ENCODE peak calls at places on chromosomes 6 and 20, in seven cellular contexts. M, E, H, Q, N, B and L are unnamed samples.

GRCh38 chr6:25138697-25139051 is 140.5 kb upstream of the CARMIL1 start:
- DNase-seq in M (peak), N (no peak), Q (no peak), H (no peak), E (no peak), B (no peak), L (no peak)

GRCh38 chr6:143953922-143954321 is 54.1 kb downstream of the PLAGL1 start:
- DNase-seq in N (no peak), B (no peak), M (no peak), E (no peak), H (peak), Q (no peak), L (no peak)

GRCh38 chr6:130849501-130850039 is 22.4 kb downstream of the SMLR1 start:
- DNase-seq in N (no peak), B (no peak), H (no peak), M (no peak), Q (no peak), E (no peak), L (no peak)

GRCh38 chr6:21115111-21115510 is 478.4 kb upstream of the SOX4 start:
- DNase-seq in Q (no peak), E (no peak), B (no peak), N (no peak), H (no peak), M (peak), L (no peak)

GRCh38 chr6:8435845-8436168 is 462 bp upstream of the SLC35B3 start:
- DNase-seq in E (no peak), B (peak), M (peak), H (no peak), N (no peak), Q (no peak), L (peak)

GRCh38 chr6:112909781-112910180 is 562.7 kb downstream of the RFPL4B start:
- DNase-seq in E (no peak), N (no peak), Q (no peak), M (peak), B (peak), H (peak), L (no peak)

GRCh38 chr6:143535189-143535614 is 23.7 kb upstream of the FUCA2 start:
- DNase-seq in B (no peak), M (no peak), E (no peak), Q (no peak), H (no peak), N (no peak), L (no peak)

GRCh38 chr20:4227085-4227821 is 211.9 kb upstream of the RNF24 start:
- DNase-seq in E (peak), B (peak), N (peak), M (peak), H (peak), Q (peak), L (no peak)

GRCh38 chr6:25916789-25917490 is 13.6 kb downstream of the SLC17A2 start:
- DNase-seq in Q (no peak), M (no peak), N (no peak), E (no peak), B (no peak), H (no peak), L (no peak)

GRCh38 chr6:137870286-137870685 is 3.2 kb downstream of the TNFAIP3 start:
- DNase-seq in Q (no peak), M (no peak), N (no peak), H (no peak), E (no peak), B (peak), L (no peak)

GRCh38 chr6:39892490-39893129 is 41.7 kb downstream of the MOCS1 start:
- DNase-seq in H (peak), B (peak), N (peak), Q (peak), E (peak), M (peak), L (peak)

GRCh38 chr20:63628246-63628975 is 1.5 kb upstream of the GMEB2 start:
- DNase-seq in E (no peak), Q (no peak), H (no peak), B (peak), N (no peak), M (peak), L (no peak)

GRCh38 chr6:104531591-104531990 is 328.1 kb downstream of the HACE1 start:
- DNase-seq in H (no peak), B (no peak), Q (no peak), M (no peak), E (no peak), N (no peak), L (no peak)

GRCh38 chr20:5100684-5101347 is 18.9 kb downstream of the PCNA start:
- DNase-seq in E (peak), B (peak), M (peak), N (peak), Q (peak), H (peak), L (peak)

GRCh38 chr20:3818155-3819151 is 1.9 kb upstream of the AP5S1 start:
- DNase-seq in E (peak), B (peak), N (peak), Q (peak), M (peak), H (peak), L (no peak)

DNA sequence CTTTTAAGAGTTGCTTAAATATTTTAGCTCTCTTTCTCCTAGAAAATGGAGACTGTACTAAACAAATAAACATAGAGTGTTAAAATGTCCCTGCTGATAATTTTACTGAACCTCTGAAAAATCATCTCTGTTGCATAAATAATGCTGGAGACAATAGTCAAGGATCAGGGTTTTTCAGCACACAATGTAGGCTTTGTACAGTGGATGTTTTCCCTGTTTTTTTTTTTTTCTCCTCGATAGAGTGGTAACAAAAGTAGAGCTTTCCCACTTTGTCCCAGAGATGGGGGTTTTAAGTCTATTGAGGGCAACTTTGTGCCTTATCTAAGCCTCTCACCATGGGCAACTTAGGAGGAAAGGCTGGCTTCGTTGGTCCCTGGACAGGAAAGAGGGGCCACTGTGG is 222.6 kb upstream of the HDDC2 start:
- DNase-seq in M (no peak), H (no peak), N (no peak), B (no peak), E (no peak), Q (no peak), L (no peak)
- H4K8ac ChIP-seq in M (no peak), H (no peak), N (no peak), B (no peak), E (no peak), Q (no peak), L (no peak)

GRCh38 chr6:12009904-12010634 is 2.0 kb upstream of the HIVEP1 start:
- DNase-seq in B (no peak), M (peak), N (peak), Q (no peak), H (no peak), E (no peak), L (no peak)
- H3K23ac ChIP-seq in B (no peak), M (peak), N (no peak), Q (no peak), H (no peak), E (no peak), L (no peak)

DNA sequence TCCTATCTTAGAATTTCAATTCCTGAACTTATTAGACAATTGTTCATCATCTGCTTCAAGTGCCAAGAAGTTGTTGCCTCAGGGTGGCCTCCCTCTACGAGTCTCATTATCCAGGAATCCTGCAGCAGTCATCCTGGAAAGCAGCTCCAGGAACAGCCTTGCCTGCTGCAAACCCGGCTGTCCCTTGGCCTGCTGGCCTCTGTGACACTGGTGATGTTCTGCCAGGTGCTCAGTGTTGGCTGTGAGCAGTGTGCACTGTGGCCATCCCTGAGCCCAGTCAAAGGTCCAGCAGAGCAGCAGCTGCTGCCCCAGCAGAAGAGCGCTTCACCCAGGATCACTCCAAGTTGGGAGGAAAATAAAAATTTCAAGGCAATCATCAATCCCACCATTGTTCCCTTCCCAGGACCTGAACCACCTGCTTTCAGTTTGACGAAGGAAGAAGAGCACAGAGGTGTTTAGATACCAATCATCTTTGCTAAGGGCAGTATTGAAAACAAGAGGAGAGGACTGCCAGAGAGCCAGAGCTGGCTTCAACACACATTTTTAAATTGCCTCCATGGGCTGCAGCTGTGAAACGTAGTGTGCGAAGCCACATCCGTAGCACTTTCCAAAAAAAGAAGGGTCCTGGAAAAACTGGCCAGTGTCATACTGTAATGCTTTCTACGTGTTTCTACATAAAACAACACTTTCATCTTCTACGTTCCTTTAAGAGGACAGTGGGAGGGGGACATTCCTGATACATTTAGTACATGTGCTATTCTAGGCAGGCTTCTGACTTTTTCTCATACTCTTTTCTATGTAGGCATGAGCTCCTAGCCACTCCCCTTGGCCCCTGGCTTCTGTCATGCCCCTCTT is 7.2 kb upstream of the FAM50B start:
- DNase-seq in N (peak), E (no peak), H (no peak), M (peak), Q (no peak), B (peak), L (no peak)
- H3K9ac ChIP-seq in N (peak), E (no peak), H (no peak), M (peak), Q (no peak), B (no peak), L (no peak)

GRCh38 chr6:378958-379366 is 12.6 kb upstream of the IRF4 start:
- DNase-seq in B (no peak), H (no peak), N (no peak), Q (no peak), E (no peak), M (no peak), L (no peak)
- H4K8ac ChIP-seq in B (no peak), H (no peak), N (no peak), Q (no peak), E (no peak), M (no peak), L (no peak)

GRCh38 chr20:53917145-53918009 is 153.0 kb downstream of the BCAS1 start:
- DNase-seq in Q (no peak), B (peak), M (no peak), H (peak), N (peak), E (no peak), L (no peak)

GRCh38 chr20:53914091-53914860 is 156.1 kb downstream of the BCAS1 start:
- DNase-seq in E (no peak), Q (no peak), M (peak), B (no peak), H (peak), N (peak), L (no peak)

GRCh38 chr20:53914861-53915458 is 155.4 kb downstream of the BCAS1 start:
- DNase-seq in M (no peak), Q (no peak), B (no peak), H (peak), E (no peak), N (peak), L (no peak)

GRCh38 chr20:53916173-53916512 is 154.3 kb downstream of the BCAS1 start:
- DNase-seq in B (peak), M (no peak), H (no peak), Q (no peak), N (no peak), E (no peak), L (no peak)

GRCh38 chr20:53915459-53916172 is 154.8 kb downstream of the BCAS1 start:
- DNase-seq in E (peak), Q (peak), H (peak), N (peak), B (peak), M (peak), L (peak)
- H3K23ac ChIP-seq in E (no peak), Q (no peak), H (no peak), N (no peak), B (no peak), M (peak), L (no peak)

GRCh38 chr6:108951351-108951953 is 103.2 kb downstream of the ARMC2 start:
- DNase-seq in Q (no peak), B (no peak), N (no peak), H (no peak), M (peak), E (no peak), L (no peak)

GRCh38 chr6:108945686-108946158 is 97.5 kb downstream of the ARMC2 start:
- DNase-seq in B (peak), N (no peak), Q (no peak), M (no peak), E (peak), H (no peak), L (no peak)

GRCh38 chr6:108946695-108947094 is 98.5 kb downstream of the ARMC2 start:
- DNase-seq in M (peak), E (no peak), H (no peak), Q (no peak), N (peak), B (no peak), L (no peak)

GRCh38 chr6:108947114-108947854 is 99.1 kb downstream of the ARMC2 start:
- DNase-seq in H (no peak), E (no peak), B (peak), N (peak), Q (no peak), M (peak), L (no peak)

DNA sequence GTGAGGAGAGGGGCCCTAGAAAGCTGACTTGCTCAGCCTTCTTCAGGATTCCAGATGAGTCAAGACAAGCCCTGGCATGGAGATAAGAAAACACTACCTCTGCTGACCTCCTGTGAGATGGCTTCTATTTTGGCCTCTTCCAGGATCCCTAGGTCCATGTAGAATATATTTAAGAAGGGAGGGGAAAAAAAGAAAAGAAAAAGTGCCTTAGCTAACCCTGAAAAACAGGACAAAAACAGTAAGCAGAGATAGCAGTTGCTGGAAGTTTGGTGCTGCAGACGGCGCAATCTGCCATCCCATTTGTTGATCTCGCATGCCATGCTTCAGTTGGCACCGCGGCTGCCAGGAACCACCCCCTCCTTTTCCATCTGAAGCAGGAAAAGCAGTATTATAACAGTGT is 100.0 kb downstream of the ARMC2 start:
- DNase-seq in B (no peak), Q (no peak), E (no peak), M (no peak), H (no peak), N (no peak), L (no peak)
- H3K9ac ChIP-seq in B (no peak), Q (no peak), E (no peak), M (no peak), H (no peak), N (peak), L (no peak)